ENCODE peak calls at places on chromosomes 5 and 9, in six cellular contexts. One of them, this sample, is unnamed.

GRCh38 chr5:179907570-179908324 is at the start of gene TBC1D9B:
- DNase-seq in NCI-H748 treated with DMSO at 0.1 percent for 48 hours: peak; percentile 27
- DNase-seq in activated CD4-positive, CD25-positive, alpha-beta regulatory T cell: peak; percentile 45
- DNase-seq in astrocyte: peak; percentile 22
- DNase-seq in ELR: peak; percentile 77
- DNase-seq in iPS DF 6.9: no peak
- DNase-seq in this sample: peak; percentile 66

GRCh38 chr5:167155387-167156051 is 1135.9 kb upstream of the WWC1 start:
- DNase-seq in NCI-H748 treated with DMSO at 0.1 percent for 48 hours: no peak
- DNase-seq in activated CD4-positive, CD25-positive, alpha-beta regulatory T cell: no peak
- DNase-seq in astrocyte: no peak
- DNase-seq in ELR: no peak
- DNase-seq in iPS DF 6.9: no peak
- DNase-seq in this sample: no peak

GRCh38 chr9:113649054-113649453 is 185.5 kb downstream of the RGS3 start:
- DNase-seq in NCI-H748 treated with DMSO at 0.1 percent for 48 hours: no peak
- DNase-seq in activated CD4-positive, CD25-positive, alpha-beta regulatory T cell: no peak
- DNase-seq in astrocyte: no peak
- DNase-seq in ELR: no peak
- DNase-seq in iPS DF 6.9: no peak
- DNase-seq in this sample: no peak

GRCh38 chr9:106529616-106530015 is 333.4 kb upstream of the ZNF462 start:
- DNase-seq in NCI-H748 treated with DMSO at 0.1 percent for 48 hours: no peak
- DNase-seq in activated CD4-positive, CD25-positive, alpha-beta regulatory T cell: no peak
- DNase-seq in astrocyte: no peak
- DNase-seq in ELR: no peak
- DNase-seq in iPS DF 6.9: no peak
- DNase-seq in this sample: no peak

GRCh38 chr9:93680445-93681315 is 104.3 kb downstream of the PHF2 start:
- DNase-seq in NCI-H748 treated with DMSO at 0.1 percent for 48 hours: no peak
- DNase-seq in activated CD4-positive, CD25-positive, alpha-beta regulatory T cell: no peak
- DNase-seq in astrocyte: no peak
- DNase-seq in ELR: no peak
- DNase-seq in iPS DF 6.9: no peak
- DNase-seq in this sample: no peak

GRCh38 chr9:110875275-110875674 is 163.0 kb downstream of the LPAR1 start:
- DNase-seq in NCI-H748 treated with DMSO at 0.1 percent for 48 hours: no peak
- DNase-seq in activated CD4-positive, CD25-positive, alpha-beta regulatory T cell: no peak
- DNase-seq in astrocyte: no peak
- DNase-seq in ELR: no peak
- DNase-seq in iPS DF 6.9: peak; percentile 39
- DNase-seq in this sample: no peak

GRCh38 chr5:163261647-163262269 is 175.6 kb upstream of the CCNG1 start:
- DNase-seq in NCI-H748 treated with DMSO at 0.1 percent for 48 hours: no peak
- DNase-seq in activated CD4-positive, CD25-positive, alpha-beta regulatory T cell: no peak
- DNase-seq in astrocyte: no peak
- DNase-seq in ELR: no peak
- DNase-seq in iPS DF 6.9: no peak
- DNase-seq in this sample: no peak

GRCh38 chr5:119267958-119268386 is 87.8 kb upstream of the TNFAIP8 start:
- DNase-seq in NCI-H748 treated with DMSO at 0.1 percent for 48 hours: peak; percentile 89
- DNase-seq in activated CD4-positive, CD25-positive, alpha-beta regulatory T cell: peak; percentile 46
- DNase-seq in astrocyte: peak; percentile 91
- DNase-seq in ELR: peak; percentile 98
- DNase-seq in iPS DF 6.9: peak; percentile 61
- DNase-seq in this sample: peak; percentile 71

GRCh38 chr9:121984726-121985402 is 108.2 kb downstream of the TTLL11 start:
- DNase-seq in NCI-H748 treated with DMSO at 0.1 percent for 48 hours: no peak
- DNase-seq in activated CD4-positive, CD25-positive, alpha-beta regulatory T cell: no peak
- DNase-seq in astrocyte: peak; percentile 92
- DNase-seq in ELR: peak; percentile 85
- DNase-seq in iPS DF 6.9: no peak
- DNase-seq in this sample: no peak

GRCh38 chr5:175734016-175734415 is 76.1 kb downstream of the HRH2 start:
- DNase-seq in NCI-H748 treated with DMSO at 0.1 percent for 48 hours: no peak
- DNase-seq in activated CD4-positive, CD25-positive, alpha-beta regulatory T cell: no peak
- DNase-seq in astrocyte: no peak
- DNase-seq in ELR: no peak
- DNase-seq in iPS DF 6.9: no peak
- DNase-seq in this sample: no peak

GRCh38 chr5:163408311-163408923 is 29.0 kb upstream of the CCNG1 start:
- DNase-seq in NCI-H748 treated with DMSO at 0.1 percent for 48 hours: no peak
- DNase-seq in activated CD4-positive, CD25-positive, alpha-beta regulatory T cell: peak; percentile 26
- DNase-seq in astrocyte: peak; percentile 35
- DNase-seq in ELR: peak; percentile 64
- DNase-seq in iPS DF 6.9: peak; percentile 33
- DNase-seq in this sample: peak; percentile 38

GRCh38 chr5:42654645-42655044 is 102.0 kb upstream of the CCDC152 start:
- DNase-seq in NCI-H748 treated with DMSO at 0.1 percent for 48 hours: no peak
- DNase-seq in activated CD4-positive, CD25-positive, alpha-beta regulatory T cell: no peak
- DNase-seq in astrocyte: no peak
- DNase-seq in ELR: no peak
- DNase-seq in iPS DF 6.9: no peak
- DNase-seq in this sample: no peak

GRCh38 chr5:63456279-63456678 is 506.0 kb downstream of the HTR1A start:
- DNase-seq in NCI-H748 treated with DMSO at 0.1 percent for 48 hours: no peak
- DNase-seq in activated CD4-positive, CD25-positive, alpha-beta regulatory T cell: no peak
- DNase-seq in astrocyte: no peak
- DNase-seq in ELR: peak; percentile 33
- DNase-seq in iPS DF 6.9: no peak
- DNase-seq in this sample: no peak

GRCh38 chr9:3467593-3468219 is 58.1 kb downstream of the RFX3 start:
- DNase-seq in NCI-H748 treated with DMSO at 0.1 percent for 48 hours: peak; percentile 77
- DNase-seq in activated CD4-positive, CD25-positive, alpha-beta regulatory T cell: no peak
- DNase-seq in astrocyte: peak; percentile 44
- DNase-seq in ELR: peak; percentile 71
- DNase-seq in iPS DF 6.9: peak; percentile 22
- DNase-seq in this sample: peak; percentile 39

GRCh38 chr9:90517103-90517502 is 125.5 kb downstream of the DIRAS2 start:
- DNase-seq in NCI-H748 treated with DMSO at 0.1 percent for 48 hours: no peak
- DNase-seq in activated CD4-positive, CD25-positive, alpha-beta regulatory T cell: no peak
- DNase-seq in astrocyte: no peak
- DNase-seq in ELR: no peak
- DNase-seq in iPS DF 6.9: no peak
- DNase-seq in this sample: no peak

GRCh38 chr5:132787076-132787475 is 10.0 kb upstream of the SEPTIN8 start:
- DNase-seq in NCI-H748 treated with DMSO at 0.1 percent for 48 hours: no peak
- DNase-seq in activated CD4-positive, CD25-positive, alpha-beta regulatory T cell: no peak
- DNase-seq in astrocyte: peak; percentile 72
- DNase-seq in ELR: peak; percentile 75
- DNase-seq in iPS DF 6.9: no peak
- DNase-seq in this sample: no peak

GRCh38 chr5:172345886-172346285 is 62.3 kb upstream of the UBTD2 start:
- DNase-seq in NCI-H748 treated with DMSO at 0.1 percent for 48 hours: no peak
- DNase-seq in activated CD4-positive, CD25-positive, alpha-beta regulatory T cell: no peak
- DNase-seq in astrocyte: no peak
- DNase-seq in ELR: no peak
- DNase-seq in iPS DF 6.9: no peak
- DNase-seq in this sample: no peak

GRCh38 chr5:91146905-91147600 is 236.1 kb downstream of the ARRDC3 start:
- DNase-seq in NCI-H748 treated with DMSO at 0.1 percent for 48 hours: no peak
- DNase-seq in activated CD4-positive, CD25-positive, alpha-beta regulatory T cell: no peak
- DNase-seq in astrocyte: no peak
- DNase-seq in ELR: no peak
- DNase-seq in iPS DF 6.9: no peak
- DNase-seq in this sample: no peak

GRCh38 chr9:130426883-130427282 is 17.9 kb upstream of the ASS1 start:
- DNase-seq in NCI-H748 treated with DMSO at 0.1 percent for 48 hours: no peak
- DNase-seq in activated CD4-positive, CD25-positive, alpha-beta regulatory T cell: no peak
- DNase-seq in astrocyte: peak; percentile 42
- DNase-seq in ELR: peak; percentile 93
- DNase-seq in iPS DF 6.9: no peak
- DNase-seq in this sample: no peak

GRCh38 chr5:155293605-155294178 is 280.1 kb downstream of the KIF4B start:
- DNase-seq in NCI-H748 treated with DMSO at 0.1 percent for 48 hours: peak; percentile 20
- DNase-seq in activated CD4-positive, CD25-positive, alpha-beta regulatory T cell: no peak
- DNase-seq in astrocyte: no peak
- DNase-seq in ELR: no peak
- DNase-seq in iPS DF 6.9: no peak
- DNase-seq in this sample: no peak

GRCh38 chr5:80566711-80567259 is 3.3 kb downstream of the ANKRD34B start:
- DNase-seq in NCI-H748 treated with DMSO at 0.1 percent for 48 hours: no peak
- DNase-seq in activated CD4-positive, CD25-positive, alpha-beta regulatory T cell: no peak
- DNase-seq in astrocyte: no peak
- DNase-seq in ELR: no peak
- DNase-seq in iPS DF 6.9: no peak
- DNase-seq in this sample: no peak

GRCh38 chr9:124795881-124796415 is 19.0 kb downstream of the OLFML2A start:
- DNase-seq in NCI-H748 treated with DMSO at 0.1 percent for 48 hours: no peak
- DNase-seq in activated CD4-positive, CD25-positive, alpha-beta regulatory T cell: no peak
- DNase-seq in astrocyte: peak; percentile 43
- DNase-seq in ELR: no peak
- DNase-seq in iPS DF 6.9: no peak
- DNase-seq in this sample: no peak

GRCh38 chr9:110356639-110357038 is 19.0 kb upstream of the TXNDC8 start:
- DNase-seq in NCI-H748 treated with DMSO at 0.1 percent for 48 hours: no peak
- DNase-seq in activated CD4-positive, CD25-positive, alpha-beta regulatory T cell: no peak
- DNase-seq in astrocyte: no peak
- DNase-seq in ELR: no peak
- DNase-seq in iPS DF 6.9: no peak
- DNase-seq in this sample: no peak

GRCh38 chr5:57817924-57818323 is 335.3 kb upstream of the ACTBL2 start:
- DNase-seq in NCI-H748 treated with DMSO at 0.1 percent for 48 hours: no peak
- DNase-seq in activated CD4-positive, CD25-positive, alpha-beta regulatory T cell: no peak
- DNase-seq in astrocyte: no peak
- DNase-seq in ELR: no peak
- DNase-seq in iPS DF 6.9: no peak
- DNase-seq in this sample: no peak

GRCh38 chr9:115862021-115862420 is 291.6 kb upstream of the PAPPA start:
- DNase-seq in NCI-H748 treated with DMSO at 0.1 percent for 48 hours: no peak
- DNase-seq in activated CD4-positive, CD25-positive, alpha-beta regulatory T cell: no peak
- DNase-seq in astrocyte: no peak
- DNase-seq in ELR: no peak
- DNase-seq in iPS DF 6.9: no peak
- DNase-seq in this sample: no peak

GRCh38 chr5:140595538-140595937 is 30.9 kb downstream of the SLC35A4 start:
- DNase-seq in NCI-H748 treated with DMSO at 0.1 percent for 48 hours: no peak
- DNase-seq in activated CD4-positive, CD25-positive, alpha-beta regulatory T cell: no peak
- DNase-seq in astrocyte: no peak
- DNase-seq in ELR: no peak
- DNase-seq in iPS DF 6.9: no peak
- DNase-seq in this sample: no peak

GRCh38 chr9:18457498-18457897 is 16.5 kb upstream of the ADAMTSL1 start:
- DNase-seq in NCI-H748 treated with DMSO at 0.1 percent for 48 hours: no peak
- DNase-seq in activated CD4-positive, CD25-positive, alpha-beta regulatory T cell: no peak
- DNase-seq in astrocyte: no peak
- DNase-seq in ELR: peak; percentile 86
- DNase-seq in iPS DF 6.9: no peak
- DNase-seq in this sample: no peak

GRCh38 chr5:120873083-120873482 is 409.0 kb downstream of the PRR16 start:
- DNase-seq in NCI-H748 treated with DMSO at 0.1 percent for 48 hours: no peak
- DNase-seq in activated CD4-positive, CD25-positive, alpha-beta regulatory T cell: no peak
- DNase-seq in astrocyte: peak; percentile 15
- DNase-seq in ELR: peak; percentile 15
- DNase-seq in iPS DF 6.9: no peak
- DNase-seq in this sample: no peak

GRCh38 chr9:36985061-36985768 is 48.9 kb downstream of the PAX5 start:
- DNase-seq in NCI-H748 treated with DMSO at 0.1 percent for 48 hours: no peak
- DNase-seq in activated CD4-positive, CD25-positive, alpha-beta regulatory T cell: no peak
- DNase-seq in astrocyte: no peak
- DNase-seq in ELR: no peak
- DNase-seq in iPS DF 6.9: no peak
- DNase-seq in this sample: no peak

GRCh38 chr5:111076076-111076475 is 4.6 kb downstream of the TSLP start:
- DNase-seq in NCI-H748 treated with DMSO at 0.1 percent for 48 hours: no peak
- DNase-seq in activated CD4-positive, CD25-positive, alpha-beta regulatory T cell: no peak
- DNase-seq in astrocyte: no peak
- DNase-seq in ELR: no peak
- DNase-seq in iPS DF 6.9: no peak
- DNase-seq in this sample: no peak

GRCh38 chr5:132283423-132284043 is 10.7 kb upstream of the SLC22A4 start:
- DNase-seq in NCI-H748 treated with DMSO at 0.1 percent for 48 hours: no peak
- DNase-seq in activated CD4-positive, CD25-positive, alpha-beta regulatory T cell: no peak
- DNase-seq in astrocyte: no peak
- DNase-seq in ELR: peak; percentile 79
- DNase-seq in iPS DF 6.9: no peak
- DNase-seq in this sample: no peak

GRCh38 chr9:23754551-23754950 is 71.5 kb downstream of the ELAVL2 start:
- DNase-seq in NCI-H748 treated with DMSO at 0.1 percent for 48 hours: no peak
- DNase-seq in activated CD4-positive, CD25-positive, alpha-beta regulatory T cell: no peak
- DNase-seq in astrocyte: no peak
- DNase-seq in ELR: no peak
- DNase-seq in iPS DF 6.9: no peak
- DNase-seq in this sample: no peak

GRCh38 chr9:129497837-129498450 is 123.0 kb downstream of the C9orf50 start:
- DNase-seq in NCI-H748 treated with DMSO at 0.1 percent for 48 hours: no peak
- DNase-seq in activated CD4-positive, CD25-positive, alpha-beta regulatory T cell: no peak
- DNase-seq in astrocyte: no peak
- DNase-seq in ELR: no peak
- DNase-seq in iPS DF 6.9: no peak
- DNase-seq in this sample: no peak

GRCh38 chr9:127033784-127034183 is 88.7 kb downstream of the ANGPTL2 start:
- DNase-seq in NCI-H748 treated with DMSO at 0.1 percent for 48 hours: no peak
- DNase-seq in activated CD4-positive, CD25-positive, alpha-beta regulatory T cell: no peak
- DNase-seq in astrocyte: peak; percentile 27
- DNase-seq in ELR: no peak
- DNase-seq in iPS DF 6.9: no peak
- DNase-seq in this sample: no peak

GRCh38 chr9:121871431-121872025 is 220.1 kb downstream of the DAB2IP start:
- DNase-seq in NCI-H748 treated with DMSO at 0.1 percent for 48 hours: no peak
- DNase-seq in activated CD4-positive, CD25-positive, alpha-beta regulatory T cell: no peak
- DNase-seq in astrocyte: peak; percentile 62
- DNase-seq in ELR: peak; percentile 70
- DNase-seq in iPS DF 6.9: no peak
- DNase-seq in this sample: no peak

GRCh38 chr5:109880907-109881685 is 191.4 kb downstream of the MAN2A1 start:
- DNase-seq in NCI-H748 treated with DMSO at 0.1 percent for 48 hours: peak; percentile 18
- DNase-seq in activated CD4-positive, CD25-positive, alpha-beta regulatory T cell: no peak
- DNase-seq in astrocyte: peak; percentile 56
- DNase-seq in ELR: no peak
- DNase-seq in iPS DF 6.9: no peak
- DNase-seq in this sample: no peak

GRCh38 chr9:2418619-2419018 is 203.0 kb upstream of the VLDLR start:
- DNase-seq in NCI-H748 treated with DMSO at 0.1 percent for 48 hours: peak; percentile 79
- DNase-seq in activated CD4-positive, CD25-positive, alpha-beta regulatory T cell: no peak
- DNase-seq in astrocyte: peak; percentile 83
- DNase-seq in ELR: no peak
- DNase-seq in iPS DF 6.9: no peak
- DNase-seq in this sample: no peak

GRCh38 chr9:8728910-8729309 is 929.3 kb upstream of the DMAC1 start:
- DNase-seq in NCI-H748 treated with DMSO at 0.1 percent for 48 hours: no peak
- DNase-seq in activated CD4-positive, CD25-positive, alpha-beta regulatory T cell: no peak
- DNase-seq in astrocyte: no peak
- DNase-seq in ELR: no peak
- DNase-seq in iPS DF 6.9: no peak
- DNase-seq in this sample: no peak

GRCh38 chr9:18438951-18439350 is 35.0 kb upstream of the ADAMTSL1 start:
- DNase-seq in NCI-H748 treated with DMSO at 0.1 percent for 48 hours: no peak
- DNase-seq in activated CD4-positive, CD25-positive, alpha-beta regulatory T cell: no peak
- DNase-seq in astrocyte: no peak
- DNase-seq in ELR: no peak
- DNase-seq in iPS DF 6.9: no peak
- DNase-seq in this sample: no peak

GRCh38 chr9:18478517-18479361 is 4.8 kb downstream of the ADAMTSL1 start:
- DNase-seq in NCI-H748 treated with DMSO at 0.1 percent for 48 hours: no peak
- DNase-seq in activated CD4-positive, CD25-positive, alpha-beta regulatory T cell: no peak
- DNase-seq in astrocyte: peak; percentile 94
- DNase-seq in ELR: peak; percentile 85
- DNase-seq in iPS DF 6.9: no peak
- DNase-seq in this sample: no peak

This sample was measured in CD4-positive, alpha-beta T cell.